ENCODE peak calls at places on chromosomes 7 and 10, in eight cellular contexts. One of them, this sample, is unnamed.

GRCh38 chr10:11863353-11864105 is 40.4 kb downstream of the PROSER2 start:
- DNase-seq in chondrocyte: no peak
- DNase-seq in AG04450: no peak
- DNase-seq in neural crest cell: no peak
- DNase-seq in dorsolateral prefrontal cortex: no peak
- DNase-seq in osteocyte: no peak
- DNase-seq in AG04449: no peak
- DNase-seq in adrenal gland: no peak
- DNase-seq in this sample: peak; percentile 75

GRCh38 chr10:84543077-84543476 is 214.7 kb downstream of the CCSER2 start:
- DNase-seq in AG04450: no peak
- DNase-seq in adrenal gland: no peak
- DNase-seq in dorsolateral prefrontal cortex: no peak
- DNase-seq in AG04449: no peak
- DNase-seq in chondrocyte: no peak
- DNase-seq in neural crest cell: no peak
- DNase-seq in osteocyte: no peak
- DNase-seq in this sample: no peak

GRCh38 chr10:34746094-34746493 is 69.0 kb downstream of the PARD3 start:
- DNase-seq in AG04450: no peak
- DNase-seq in AG04449: no peak
- DNase-seq in chondrocyte: no peak
- DNase-seq in adrenal gland: peak; percentile 56
- DNase-seq in osteocyte: no peak
- DNase-seq in neural crest cell: no peak
- DNase-seq in dorsolateral prefrontal cortex: no peak
- DNase-seq in this sample: no peak

GRCh38 chr7:77693830-77694583 is 2.3 kb upstream of the RSBN1L start:
- DNase-seq in dorsolateral prefrontal cortex: no peak
- DNase-seq in adrenal gland: no peak
- DNase-seq in chondrocyte: no peak
- DNase-seq in AG04449: no peak
- DNase-seq in neural crest cell: no peak
- DNase-seq in AG04450: no peak
- DNase-seq in osteocyte: no peak
- DNase-seq in this sample: no peak

GRCh38 chr10:18204050-18204449 is 63.8 kb downstream of the CACNB2 start:
- DNase-seq in AG04450: no peak
- DNase-seq in chondrocyte: no peak
- DNase-seq in neural crest cell: no peak
- DNase-seq in adrenal gland: no peak
- DNase-seq in AG04449: no peak
- DNase-seq in osteocyte: no peak
- DNase-seq in dorsolateral prefrontal cortex: no peak
- DNase-seq in this sample: no peak

GRCh38 chr10:70962686-70963085 is 74.3 kb upstream of the PCBD1 start:
- DNase-seq in dorsolateral prefrontal cortex: no peak
- DNase-seq in neural crest cell: no peak
- DNase-seq in AG04450: no peak
- DNase-seq in AG04449: no peak
- DNase-seq in chondrocyte: peak; percentile 59
- DNase-seq in osteocyte: no peak
- DNase-seq in adrenal gland: no peak
- DNase-seq in this sample: no peak

GRCh38 chr10:104376784-104377300 is 23.2 kb downstream of the CFAP58 start:
- DNase-seq in osteocyte: no peak
- DNase-seq in AG04449: no peak
- DNase-seq in AG04450: no peak
- DNase-seq in chondrocyte: no peak
- DNase-seq in adrenal gland: no peak
- DNase-seq in neural crest cell: no peak
- DNase-seq in dorsolateral prefrontal cortex: no peak
- DNase-seq in this sample: no peak

GRCh38 chr7:116698930-116699722 is 27.1 kb downstream of the MET start:
- DNase-seq in chondrocyte: no peak
- DNase-seq in adrenal gland: no peak
- DNase-seq in AG04450: no peak
- DNase-seq in neural crest cell: no peak
- DNase-seq in dorsolateral prefrontal cortex: no peak
- DNase-seq in osteocyte: no peak
- DNase-seq in AG04449: no peak
- DNase-seq in this sample: no peak

GRCh38 chr10:132508497-132509443 is 28.8 kb upstream of the INPP5A start:
- DNase-seq in osteocyte: no peak
- DNase-seq in adrenal gland: peak; percentile 69
- DNase-seq in neural crest cell: no peak
- DNase-seq in dorsolateral prefrontal cortex: peak; percentile 58
- DNase-seq in chondrocyte: peak; percentile 85
- DNase-seq in AG04450: no peak
- DNase-seq in AG04449: no peak
- DNase-seq in this sample: no peak

GRCh38 chr10:23081891-23082290 is 13.5 kb upstream of the MSRB2 start:
- DNase-seq in AG04450: no peak
- DNase-seq in neural crest cell: no peak
- DNase-seq in adrenal gland: no peak
- DNase-seq in chondrocyte: no peak
- DNase-seq in dorsolateral prefrontal cortex: no peak
- DNase-seq in AG04449: no peak
- DNase-seq in osteocyte: no peak
- DNase-seq in this sample: no peak
- TF ChIP-seq CTCF in AG04450: peak; percentile 29
- TF ChIP-seq CTCF in neural crest cell: peak; percentile 39
- TF ChIP-seq CTCF in adrenal gland: no peak
- TF ChIP-seq CTCF in chondrocyte: peak; percentile 38
- TF ChIP-seq CTCF in dorsolateral prefrontal cortex: no peak
- TF ChIP-seq CTCF in AG04449: peak; percentile 1
- TF ChIP-seq CTCF in osteocyte: peak; percentile 12
- TF ChIP-seq CTCF in this sample: no peak

GRCh38 chr10:33155720-33156638 is 178.5 kb downstream of the NRP1 start:
- DNase-seq in osteocyte: no peak
- DNase-seq in neural crest cell: no peak
- DNase-seq in AG04450: peak; percentile 59
- DNase-seq in chondrocyte: no peak
- DNase-seq in adrenal gland: no peak
- DNase-seq in AG04449: no peak
- DNase-seq in dorsolateral prefrontal cortex: no peak
- DNase-seq in this sample: peak; percentile 36
- TF ChIP-seq CTCF in osteocyte: peak; percentile 46
- TF ChIP-seq CTCF in neural crest cell: peak; percentile 58
- TF ChIP-seq CTCF in AG04450: peak; percentile 74
- TF ChIP-seq CTCF in chondrocyte: peak; percentile 67
- TF ChIP-seq CTCF in adrenal gland: peak; percentile 43
- TF ChIP-seq CTCF in AG04449: peak; percentile 51
- TF ChIP-seq CTCF in dorsolateral prefrontal cortex: peak; percentile 12
- TF ChIP-seq CTCF in this sample: peak; percentile 78

GRCh38 chr10:43264987-43265798 is 1.7 kb downstream of the RASGEF1A start:
- DNase-seq in adrenal gland: peak; percentile 10
- DNase-seq in chondrocyte: no peak
- DNase-seq in AG04449: no peak
- DNase-seq in osteocyte: peak; percentile 84
- DNase-seq in dorsolateral prefrontal cortex: no peak
- DNase-seq in AG04450: no peak
- DNase-seq in neural crest cell: no peak
- DNase-seq in this sample: no peak

GRCh38 chr10:43264324-43264986 is 2.4 kb downstream of the RASGEF1A start:
- DNase-seq in osteocyte: peak; percentile 77
- DNase-seq in adrenal gland: peak; percentile 10
- DNase-seq in AG04450: no peak
- DNase-seq in neural crest cell: no peak
- DNase-seq in AG04449: no peak
- DNase-seq in chondrocyte: no peak
- DNase-seq in dorsolateral prefrontal cortex: no peak
- DNase-seq in this sample: no peak

GRCh38 chr10:43263551-43264323 is 3.1 kb downstream of the RASGEF1A start:
- DNase-seq in chondrocyte: no peak
- DNase-seq in adrenal gland: peak; percentile 11
- DNase-seq in neural crest cell: no peak
- DNase-seq in dorsolateral prefrontal cortex: no peak
- DNase-seq in AG04449: no peak
- DNase-seq in osteocyte: peak; percentile 81
- DNase-seq in AG04450: no peak
- DNase-seq in this sample: no peak

GRCh38 chr10:43267811-43268210 is 946 bp upstream of the RASGEF1A start:
- DNase-seq in AG04449: no peak
- DNase-seq in chondrocyte: no peak
- DNase-seq in osteocyte: peak; percentile 73
- DNase-seq in neural crest cell: no peak
- DNase-seq in AG04450: no peak
- DNase-seq in dorsolateral prefrontal cortex: no peak
- DNase-seq in adrenal gland: no peak
- DNase-seq in this sample: no peak

DNA sequence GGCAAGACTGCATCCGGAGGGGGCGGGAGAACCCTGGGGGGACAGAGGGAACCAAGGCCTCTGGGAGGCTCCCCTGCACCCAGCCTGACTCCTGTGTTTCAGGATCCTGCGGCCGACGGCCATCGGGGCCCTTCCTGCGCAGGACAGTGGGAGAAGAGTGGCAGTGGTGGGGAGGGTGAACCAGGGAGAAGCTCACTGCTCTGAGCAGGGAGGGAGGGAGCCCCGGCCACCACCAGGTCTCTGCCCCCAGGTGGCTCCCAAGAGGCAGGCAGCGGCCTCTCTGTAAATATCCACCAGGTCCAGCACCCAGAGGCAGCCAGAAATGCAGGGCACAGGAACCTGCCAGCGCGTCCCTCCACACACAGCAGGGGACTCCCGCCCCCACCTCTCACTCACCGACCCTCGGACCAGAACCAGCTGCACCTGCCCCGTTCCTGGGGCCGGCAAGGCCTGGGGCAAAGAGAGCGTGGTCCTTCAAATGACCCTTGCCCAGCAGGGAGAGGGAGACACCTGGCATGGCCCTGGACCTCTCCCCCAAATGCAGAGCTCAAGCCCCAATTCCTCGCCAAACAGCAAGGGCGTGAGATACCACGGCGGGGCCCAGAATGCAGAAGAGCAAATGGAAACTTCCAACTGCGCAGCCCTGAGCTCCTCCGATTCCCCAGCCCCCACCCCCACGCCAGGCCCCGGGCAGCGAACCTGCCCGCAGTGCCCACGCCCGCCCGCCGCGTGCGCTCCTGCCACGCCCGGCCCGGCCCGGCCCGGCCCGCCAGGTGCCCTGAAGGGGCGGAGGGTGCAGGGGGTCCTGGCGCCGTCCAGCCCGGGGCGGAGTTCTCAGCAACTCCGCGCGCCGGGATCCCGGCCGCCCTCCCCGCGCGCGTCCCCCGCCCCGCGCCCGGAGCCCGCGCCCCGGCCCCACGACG is 805 bp downstream of the RASGEF1A start:
- DNase-seq in neural crest cell: no peak
- DNase-seq in dorsolateral prefrontal cortex: no peak
- DNase-seq in AG04450: no peak
- DNase-seq in chondrocyte: no peak
- DNase-seq in osteocyte: peak; percentile 81
- DNase-seq in AG04449: no peak
- DNase-seq in adrenal gland: peak; percentile 33
- DNase-seq in this sample: peak; percentile 54
- TF ChIP-seq CTCF in neural crest cell: no peak
- TF ChIP-seq CTCF in dorsolateral prefrontal cortex: no peak
- TF ChIP-seq CTCF in AG04450: no peak
- TF ChIP-seq CTCF in chondrocyte: peak; percentile 42
- TF ChIP-seq CTCF in osteocyte: no peak
- TF ChIP-seq CTCF in AG04449: peak; percentile 18
- TF ChIP-seq CTCF in adrenal gland: peak; percentile 31
- TF ChIP-seq CTCF in this sample: peak; percentile 43

DNA sequence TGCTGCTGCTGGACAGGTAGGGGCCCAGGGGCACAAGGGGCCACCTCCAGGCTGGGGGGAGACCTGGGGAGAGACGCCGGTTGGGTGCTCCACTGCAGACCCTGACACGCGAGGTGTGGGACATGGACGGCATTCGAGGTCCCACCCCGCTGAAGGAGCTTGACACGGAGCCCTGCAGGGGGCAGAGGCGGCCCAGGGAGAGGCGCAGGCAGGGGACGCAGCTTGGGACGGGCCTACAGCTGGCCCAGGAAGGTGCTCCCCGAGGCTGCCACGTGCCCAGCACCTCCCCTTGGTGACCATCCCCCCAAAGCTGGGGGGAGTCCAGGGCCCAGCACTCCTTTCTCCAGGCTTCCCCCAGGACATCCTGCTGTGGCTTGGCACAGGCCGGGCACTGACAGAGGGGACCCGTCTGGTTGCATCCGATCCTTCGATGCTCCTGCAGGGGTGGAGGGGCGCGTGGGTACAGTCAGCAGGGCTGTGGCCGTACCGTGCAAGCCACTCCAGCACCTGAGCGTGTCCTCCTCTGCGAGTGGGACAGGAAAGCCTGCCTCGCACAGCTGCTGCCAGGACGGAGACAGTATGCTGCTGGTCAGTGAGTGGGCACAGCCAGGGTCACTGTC is 174.4 kb downstream of the ELFN1 start:
- DNase-seq in adrenal gland: peak; percentile 10
- DNase-seq in neural crest cell: no peak
- DNase-seq in chondrocyte: peak; percentile 90
- DNase-seq in osteocyte: no peak
- DNase-seq in AG04449: no peak
- DNase-seq in dorsolateral prefrontal cortex: no peak
- DNase-seq in AG04450: no peak
- DNase-seq in this sample: no peak
- TF ChIP-seq CTCF in adrenal gland: no peak
- TF ChIP-seq CTCF in neural crest cell: no peak
- TF ChIP-seq CTCF in chondrocyte: peak; percentile 31
- TF ChIP-seq CTCF in osteocyte: no peak
- TF ChIP-seq CTCF in AG04449: peak; percentile 31
- TF ChIP-seq CTCF in dorsolateral prefrontal cortex: no peak
- TF ChIP-seq CTCF in AG04450: no peak
- TF ChIP-seq CTCF in this sample: no peak

DNA sequence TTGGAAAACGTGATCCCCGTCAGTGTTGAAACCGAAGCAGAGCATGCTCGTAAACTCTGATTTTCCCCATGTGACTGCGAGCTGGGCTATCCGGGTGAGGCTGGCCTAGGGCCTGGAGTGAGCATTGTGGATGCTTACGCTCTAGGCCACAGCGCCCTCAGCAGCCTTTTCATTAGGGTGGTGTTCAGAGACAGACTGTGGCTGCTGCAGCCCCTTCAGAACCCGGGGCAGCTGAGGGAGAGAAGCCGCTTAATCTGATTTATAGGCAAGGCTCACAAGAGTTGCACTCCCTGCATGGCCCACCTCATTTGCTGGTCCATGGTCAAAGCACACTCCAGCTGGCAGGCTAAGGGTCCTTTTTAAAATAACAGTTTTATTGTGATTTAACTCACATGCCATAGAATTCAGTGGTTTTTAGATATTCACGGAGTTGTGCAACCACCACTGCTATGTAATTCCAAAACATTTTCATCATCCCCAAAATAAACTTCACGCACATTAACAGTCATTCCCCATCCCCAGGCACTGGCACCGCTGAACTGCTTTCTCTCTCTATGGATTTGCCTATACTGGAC is 72.5 kb downstream of the SYPL1 start:
- DNase-seq in dorsolateral prefrontal cortex: no peak
- DNase-seq in chondrocyte: no peak
- DNase-seq in neural crest cell: no peak
- DNase-seq in AG04449: peak; percentile 75
- DNase-seq in osteocyte: no peak
- DNase-seq in adrenal gland: no peak
- DNase-seq in AG04450: peak; percentile 76
- DNase-seq in this sample: no peak
- TF ChIP-seq CTCF in dorsolateral prefrontal cortex: no peak
- TF ChIP-seq CTCF in chondrocyte: peak; percentile 34
- TF ChIP-seq CTCF in neural crest cell: no peak
- TF ChIP-seq CTCF in AG04449: peak; percentile 6
- TF ChIP-seq CTCF in osteocyte: peak; percentile 25
- TF ChIP-seq CTCF in adrenal gland: no peak
- TF ChIP-seq CTCF in AG04450: peak; percentile 35
- TF ChIP-seq CTCF in this sample: no peak

This sample was measured in activated CD8-positive, alpha-beta T cell treated with anti-CD3 and anti-CD28 coated beads for 36 hours.